ENCODE peak calls at places on chromosomes 1 and 21, in six cellular contexts. A is COR-L47; N is effector memory CD8-positive, alpha-beta T cell; C is ACHN; J is stimulated activated CD4-positive, alpha-beta T cell treated with anti-CD3 and anti-CD28 coated beads, Interleukin-2, amount 100 ng/mL, for 4 hours; T is HT1080. V is an unnamed sample.

GRCh38 chr1:11286735-11287410 is 13.9 kb downstream of the UBIAD1 start:
- DNase-seq in A (no peak), N (no peak), C (no peak), J (no peak), T (no peak), V (peak)

GRCh38 chr1:152870831-152871730 is 7.0 kb upstream of the SMCP start:
- DNase-seq in A (peak), N (no peak), C (peak), J (no peak), T (peak), V (peak)

GRCh38 chr1:97262842-97263241 is 541.3 kb downstream of the PTBP2 start:
- DNase-seq in A (no peak), N (no peak), C (no peak), J (no peak), T (no peak), V (no peak)

GRCh38 chr1:98030483-98030882 is 109.6 kb upstream of the DPYD start:
- DNase-seq in A (no peak), N (no peak), C (no peak), J (no peak), T (peak), V (no peak)

GRCh38 chr1:21378705-21379494 is 61.0 kb upstream of the NBPF3 start:
- DNase-seq in A (no peak), N (no peak), C (no peak), J (no peak), T (peak), V (no peak)

GRCh38 chr1:145782166-145783099 is 41.5 kb downstream of the RNF115 start:
- DNase-seq in A (no peak), N (no peak), C (peak), J (no peak), T (peak), V (no peak)

GRCh38 chr1:166133276-166133841 is 33.4 kb downstream of the FAM78B start:
- DNase-seq in A (no peak), N (no peak), C (peak), J (no peak), T (peak), V (no peak)

GRCh38 chr1:71521655-71522264 is 440.9 kb upstream of the ZRANB2 start:
- DNase-seq in A (peak), N (no peak), C (peak), J (no peak), T (peak), V (no peak)

GRCh38 chr1:161374373-161374772 is 6.7 kb upstream of the CFAP126 start:
- DNase-seq in A (no peak), N (no peak), C (peak), J (no peak), T (peak), V (no peak)

GRCh38 chr1:110684476-110684875 is 9.7 kb upstream of the KCNA3 start:
- DNase-seq in A (no peak), N (no peak), C (no peak), J (no peak), T (peak), V (no peak)

GRCh38 chr1:210448293-210448892 is 119.7 kb downstream of the HHAT start:
- DNase-seq in A (peak), N (peak), C (peak), J (peak), T (peak), V (peak)

GRCh38 chr1:25356848-25357247 is 18.7 kb downstream of the TMEM50A start:
- DNase-seq in A (no peak), N (no peak), C (no peak), J (no peak), T (no peak), V (no peak)

GRCh38 chr21:43665879-43666278 is 6.5 kb downstream of the RRP1B start:
- DNase-seq in A (no peak), N (no peak), C (no peak), J (no peak), T (no peak), V (no peak)

GRCh38 chr1:47881505-47882442 is 115.4 kb downstream of the TRABD2B start:
- DNase-seq in A (peak), N (no peak), C (no peak), J (no peak), T (peak), V (no peak)

GRCh38 chr1:224432141-224432540 is 2.5 kb downstream of the WDR26 start:
- DNase-seq in A (no peak), N (no peak), C (no peak), J (no peak), T (no peak), V (no peak)

GRCh38 chr1:3896396-3897000 is 3.6 kb downstream of the C1orf174 start:
- DNase-seq in A (no peak), N (no peak), C (no peak), J (no peak), T (no peak), V (no peak)

GRCh38 chr1:26283226-26283853 is 3.5 kb downstream of the SH3BGRL3 start:
- DNase-seq in A (no peak), N (no peak), C (no peak), J (no peak), T (no peak), V (no peak)

GRCh38 chr21:46188226-46189212 is 4.3 kb upstream of the SPATC1L start:
- DNase-seq in A (no peak), N (no peak), C (peak), J (no peak), T (peak), V (peak)

GRCh38 chr1:6440198-6441126 is 15.9 kb downstream of the ESPN start:
- DNase-seq in A (peak), N (peak), C (peak), J (peak), T (no peak), V (no peak)

GRCh38 chr21:18477059-18477458 is 73.5 kb upstream of the TMPRSS15 start:
- DNase-seq in A (no peak), N (no peak), C (no peak), J (no peak), T (peak), V (no peak)

GRCh38 chr1:210233216-210233494 is 559 bp downstream of the SERTAD4 start:
- DNase-seq in A (no peak), N (no peak), C (peak), J (no peak), T (no peak), V (no peak)